ENCODE peak calls at places on chromosomes 4 and X, in five cellular contexts. One of them, this sample, is unnamed.

GRCh38 chrX:23246001-23246400 is 88.6 kb upstream of the PTCHD1 start:
- DNase-seq in fibroblast of mammary gland: no peak
- DNase-seq in stimulated activated CD4-positive, alpha-beta T cell treated with anti-CD3 and anti-CD28 coated beads, Interleukin-4, amount 100 ng/mL, for 48 hours: no peak
- DNase-seq in hepatic stellate cell: no peak
- DNase-seq in T-cell: no peak
- DNase-seq in this sample: no peak

GRCh38 chrX:16577483-16578029 is 72.4 kb upstream of the S100G start:
- DNase-seq in hepatic stellate cell: no peak
- DNase-seq in T-cell: no peak
- DNase-seq in stimulated activated CD4-positive, alpha-beta T cell treated with anti-CD3 and anti-CD28 coated beads, Interleukin-4, amount 100 ng/mL, for 48 hours: no peak
- DNase-seq in fibroblast of mammary gland: no peak
- DNase-seq in this sample: no peak

GRCh38 chrX:10240918-10241317 is 84.1 kb downstream of the CLCN4 start:
- DNase-seq in hepatic stellate cell: peak
- DNase-seq in T-cell: no peak
- DNase-seq in stimulated activated CD4-positive, alpha-beta T cell treated with anti-CD3 and anti-CD28 coated beads, Interleukin-4, amount 100 ng/mL, for 48 hours: no peak
- DNase-seq in fibroblast of mammary gland: peak
- DNase-seq in this sample: no peak

GRCh38 chr4:8079916-8080753 is 78.5 kb downstream of the ABLIM2 start:
- DNase-seq in stimulated activated CD4-positive, alpha-beta T cell treated with anti-CD3 and anti-CD28 coated beads, Interleukin-4, amount 100 ng/mL, for 48 hours: no peak
- DNase-seq in hepatic stellate cell: no peak
- DNase-seq in T-cell: no peak
- DNase-seq in fibroblast of mammary gland: no peak
- DNase-seq in this sample: no peak

GRCh38 chrX:56728321-56728720 is 722 bp upstream of the NBDY start:
- DNase-seq in T-cell: no peak
- DNase-seq in hepatic stellate cell: no peak
- DNase-seq in fibroblast of mammary gland: peak
- DNase-seq in stimulated activated CD4-positive, alpha-beta T cell treated with anti-CD3 and anti-CD28 coated beads, Interleukin-4, amount 100 ng/mL, for 48 hours: no peak
- DNase-seq in this sample: no peak

GRCh38 chr4:66929748-66930147 is 615.6 kb downstream of the CENPC start:
- DNase-seq in fibroblast of mammary gland: no peak
- DNase-seq in stimulated activated CD4-positive, alpha-beta T cell treated with anti-CD3 and anti-CD28 coated beads, Interleukin-4, amount 100 ng/mL, for 48 hours: no peak
- DNase-seq in hepatic stellate cell: no peak
- DNase-seq in T-cell: no peak
- DNase-seq in this sample: no peak

GRCh38 chr4:85000343-85000742 is 33.9 kb upstream of the WDFY3 start:
- DNase-seq in stimulated activated CD4-positive, alpha-beta T cell treated with anti-CD3 and anti-CD28 coated beads, Interleukin-4, amount 100 ng/mL, for 48 hours: no peak
- DNase-seq in fibroblast of mammary gland: no peak
- DNase-seq in T-cell: no peak
- DNase-seq in hepatic stellate cell: no peak
- DNase-seq in this sample: no peak

GRCh38 chr4:80071643-80072606 is 1.1 kb downstream of the ANTXR2 start:
- DNase-seq in stimulated activated CD4-positive, alpha-beta T cell treated with anti-CD3 and anti-CD28 coated beads, Interleukin-4, amount 100 ng/mL, for 48 hours: peak
- DNase-seq in T-cell: peak
- DNase-seq in hepatic stellate cell: no peak
- DNase-seq in fibroblast of mammary gland: no peak
- DNase-seq in this sample: no peak

GRCh38 chr4:8728536-8729407 is 136.2 kb downstream of the CPZ start:
- DNase-seq in fibroblast of mammary gland: no peak
- DNase-seq in hepatic stellate cell: no peak
- DNase-seq in T-cell: no peak
- DNase-seq in stimulated activated CD4-positive, alpha-beta T cell treated with anti-CD3 and anti-CD28 coated beads, Interleukin-4, amount 100 ng/mL, for 48 hours: no peak
- DNase-seq in this sample: no peak

GRCh38 chrX:10597871-10598270 is 22.5 kb downstream of the MID1 start:
- DNase-seq in T-cell: no peak
- DNase-seq in fibroblast of mammary gland: peak
- DNase-seq in hepatic stellate cell: no peak
- DNase-seq in stimulated activated CD4-positive, alpha-beta T cell treated with anti-CD3 and anti-CD28 coated beads, Interleukin-4, amount 100 ng/mL, for 48 hours: no peak
- DNase-seq in this sample: no peak

GRCh38 chr4:97394653-97395052 is 748.6 kb downstream of the STPG2 start:
- DNase-seq in hepatic stellate cell: no peak
- DNase-seq in T-cell: no peak
- DNase-seq in fibroblast of mammary gland: peak
- DNase-seq in stimulated activated CD4-positive, alpha-beta T cell treated with anti-CD3 and anti-CD28 coated beads, Interleukin-4, amount 100 ng/mL, for 48 hours: no peak
- DNase-seq in this sample: no peak

GRCh38 chrX:104084534-104085277 is 8.7 kb upstream of the TMSB15C start:
- DNase-seq in T-cell: no peak
- DNase-seq in hepatic stellate cell: no peak
- DNase-seq in fibroblast of mammary gland: peak
- DNase-seq in stimulated activated CD4-positive, alpha-beta T cell treated with anti-CD3 and anti-CD28 coated beads, Interleukin-4, amount 100 ng/mL, for 48 hours: no peak
- DNase-seq in this sample: no peak

GRCh38 chrX:54173791-54174190 is 9.3 kb downstream of the FAM120C start:
- DNase-seq in stimulated activated CD4-positive, alpha-beta T cell treated with anti-CD3 and anti-CD28 coated beads, Interleukin-4, amount 100 ng/mL, for 48 hours: no peak
- DNase-seq in hepatic stellate cell: no peak
- DNase-seq in T-cell: no peak
- DNase-seq in fibroblast of mammary gland: no peak
- DNase-seq in this sample: no peak

GRCh38 chr4:65880594-65880993 is 210.3 kb upstream of the EPHA5 start:
- DNase-seq in hepatic stellate cell: no peak
- DNase-seq in stimulated activated CD4-positive, alpha-beta T cell treated with anti-CD3 and anti-CD28 coated beads, Interleukin-4, amount 100 ng/mL, for 48 hours: no peak
- DNase-seq in fibroblast of mammary gland: no peak
- DNase-seq in T-cell: no peak
- DNase-seq in this sample: no peak

GRCh38 chr4:141241986-141242385 is 21.3 kb downstream of the ZNF330 start:
- DNase-seq in hepatic stellate cell: no peak
- DNase-seq in T-cell: no peak
- DNase-seq in stimulated activated CD4-positive, alpha-beta T cell treated with anti-CD3 and anti-CD28 coated beads, Interleukin-4, amount 100 ng/mL, for 48 hours: no peak
- DNase-seq in fibroblast of mammary gland: no peak
- DNase-seq in this sample: no peak